ENCODE peak calls at places on chromosomes 12 and 14, in nine cellular contexts. S is WTC11, X is A549, P is endothelial cell of umbilical vein, K is GM12878, R is HCT116, C is SK-N-SH, T is K562, V is H1. A is an unnamed sample.

GRCh38 chr12:71688961-71689570 is 3.2 kb downstream of the TMEM19 start:
- DNase-seq in V (no peak), T (no peak), C (no peak), K (no peak), R (no peak), P (no peak), S (no peak), X (no peak), A (no peak)

GRCh38 chr12:128708789-128709188 is 115.0 kb downstream of the SLC15A4 start:
- DNase-seq in X (no peak), T (no peak), P (no peak), S (no peak), C (no peak), V (no peak), K (no peak), R (no peak), A (no peak)

GRCh38 chr12:101795786-101796185 is 35.0 kb downstream of the GNPTAB start:
- DNase-seq in T (no peak), R (no peak), P (no peak), S (no peak), V (no peak), C (no peak), X (no peak), K (no peak), A (no peak)

GRCh38 chr12:3034067-3034750 is 43.0 kb upstream of the TSPAN9 start:
- DNase-seq in K (no peak), V (peak), P (peak), R (peak), C (peak), S (peak), T (peak), X (peak), A (peak)

GRCh38 chr14:102949801-102950451 is 27.5 kb downstream of the AMN start:
- DNase-seq in T (no peak), K (no peak), V (no peak), C (no peak), R (no peak), X (no peak), S (no peak), P (no peak), A (no peak)

GRCh38 chr12:57309420-57309819 is 58.4 kb upstream of the STAC3 start:
- DNase-seq in K (no peak), C (no peak), X (no peak), V (no peak), R (no peak), S (no peak), T (no peak), P (peak), A (no peak)

GRCh38 chr12:29081101-29081500 is 68.0 kb upstream of the FAR2 start:
- DNase-seq in K (no peak), R (no peak), T (no peak), V (no peak), C (no peak), S (no peak), X (no peak), P (no peak), A (no peak)

GRCh38 chr12:63420206-63420644 is 248.1 kb downstream of the DPY19L2 start:
- DNase-seq in C (peak), P (peak), K (peak), X (peak), T (peak), V (peak), S (peak), R (peak), A (peak)

GRCh38 chr14:103721334-103722120 is 5.9 kb downstream of the ZFYVE21 start:
- DNase-seq in R (peak), C (no peak), V (no peak), X (peak), K (no peak), S (no peak), P (no peak), T (no peak), A (no peak)

GRCh38 chr12:2265461-2266167 is 212.8 kb downstream of the CACNA1C start:
- DNase-seq in S (no peak), X (no peak), K (no peak), R (no peak), C (peak), T (no peak), P (no peak), V (no peak), A (no peak)

GRCh38 chr12:69501154-69501895 is 31.1 kb downstream of the FRS2 start:
- DNase-seq in S (no peak), K (no peak), C (no peak), X (no peak), T (no peak), V (no peak), P (no peak), R (no peak), A (no peak)

GRCh38 chr14:29668201-29668600 is 259.4 kb downstream of the PRKD1 start:
- DNase-seq in C (no peak), R (no peak), X (no peak), P (no peak), S (no peak), V (no peak), K (no peak), T (no peak), A (no peak)

GRCh38 chr14:68547305-68548193 is 245.3 kb downstream of the ZFP36L1 start:
- DNase-seq in T (no peak), V (peak), C (no peak), R (peak), X (peak), S (no peak), K (no peak), P (no peak), A (no peak)

GRCh38 chr12:124332068-124332672 is 37.3 kb downstream of the RFLNA start:
- DNase-seq in P (no peak), T (peak), S (peak), C (peak), K (no peak), V (no peak), R (no peak), X (peak), A (no peak)

GRCh38 chr12:79615596-79616560 is 74.9 kb downstream of the PAWR start:
- DNase-seq in C (no peak), S (no peak), P (no peak), X (no peak), V (no peak), K (peak), T (no peak), R (no peak), A (no peak)

GRCh38 chr14:35254736-35255135 is 37.4 kb upstream of the PSMA6 start:
- DNase-seq in C (no peak), P (no peak), X (no peak), V (no peak), K (peak), R (no peak), S (no peak), T (no peak), A (no peak)

GRCh38 chr12:55725556-55725955 is 3.3 kb downstream of the CD63 start:
- DNase-seq in T (no peak), S (no peak), P (no peak), X (no peak), K (no peak), R (no peak), V (no peak), C (no peak), A (no peak)

GRCh38 chr14:56124296-56124695 is 6.1 kb downstream of the PELI2 start:
- DNase-seq in R (no peak), K (no peak), S (no peak), P (no peak), T (no peak), V (no peak), X (no peak), C (no peak), A (no peak)

GRCh38 chr12:19783547-19784444 is 344.5 kb downstream of the AEBP2 start:
- DNase-seq in K (no peak), X (no peak), R (no peak), T (no peak), C (no peak), S (peak), V (no peak), P (no peak), A (no peak)

GRCh38 chr14:101502761-101503392 is 58.4 kb upstream of the DIO3 start:
- DNase-seq in R (no peak), C (no peak), X (no peak), S (no peak), T (no peak), K (no peak), P (no peak), V (no peak), A (no peak)

GRCh38 chr14:89378119-89378518 is 38.9 kb downstream of the FOXN3 start:
- DNase-seq in C (no peak), S (no peak), R (no peak), X (peak), T (no peak), V (no peak), P (no peak), K (no peak), A (no peak)

GRCh38 chr12:45547822-45548221 is 181.7 kb upstream of the ARID2 start:
- DNase-seq in K (no peak), S (no peak), X (no peak), V (no peak), T (no peak), C (no peak), R (no peak), P (no peak), A (no peak)

GRCh38 chr12:112936927-112937326 is 1.3 kb upstream of the OAS3 start:
- DNase-seq in T (no peak), C (no peak), X (no peak), K (no peak), S (no peak), V (no peak), P (no peak), R (no peak), A (no peak)
- TF ChIP-seq MAX in T (no peak), C (no peak), X (no peak), K (no peak), S (no peak), V (no peak), P (no peak), R (no peak), A (no peak)

GRCh38 chr14:92692822-92693226 is 55.6 kb downstream of the LGMN start:
- DNase-seq in C (peak), P (peak), S (no peak), K (no peak), T (no peak), R (no peak), V (no peak), X (no peak), A (no peak)
- TF ChIP-seq MAX in C (no peak), P (no peak), S (no peak), K (no peak), T (no peak), R (no peak), V (no peak), X (no peak), A (no peak)

GRCh38 chr14:59566725-59567124 is 9.9 kb downstream of the CCDC175 start:
- DNase-seq in P (no peak), K (no peak), T (no peak), R (no peak), S (no peak), X (no peak), C (no peak), V (no peak), A (no peak)
- TF ChIP-seq MAX in P (no peak), K (no peak), T (no peak), R (no peak), S (no peak), X (no peak), C (no peak), V (no peak), A (no peak)

DNA sequence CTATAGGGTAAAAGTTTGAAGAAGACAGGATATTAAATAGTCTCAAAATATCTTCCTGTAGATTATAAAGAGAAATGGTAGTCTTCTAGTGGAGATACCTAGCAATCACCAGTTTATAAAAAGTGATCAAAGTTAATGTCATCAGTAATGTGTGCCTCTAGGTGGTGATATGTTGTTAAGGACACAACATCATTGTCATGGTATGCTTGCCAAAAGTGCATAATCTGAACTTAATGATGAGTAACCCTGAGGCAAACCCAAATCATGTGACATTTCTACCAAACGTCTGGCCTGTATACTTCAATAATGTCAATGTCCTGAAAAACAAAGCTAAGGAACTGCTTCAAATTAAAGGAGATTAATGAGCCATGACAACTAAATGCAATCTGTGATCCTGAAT is 214.7 kb downstream of the PHLDA1 start:
- DNase-seq in P (peak), S (no peak), C (no peak), T (no peak), X (peak), V (no peak), R (peak), K (peak), A (no peak)
- TF ChIP-seq MAX in P (no peak), S (no peak), C (no peak), T (no peak), X (no peak), V (no peak), R (peak), K (no peak), A (no peak)

A was measured in HepG2.